ENCODE peak calls at places on chromosomes 5 and 9, in four cellular contexts. X is HCT116, D is K562, N is HepG2. W is an unnamed sample.
A peak's percentile ranks its signal among the peaks of the same experiment; 100 is the strongest.

GRCh38 chr5:65024681-65025080 is 256.0 kb downstream of the CWC27 start:
- DNase-seq in D (no peak), X (no peak), N (no peak), W (no peak)

GRCh38 chr9:106035810-106036209 is 341.5 kb downstream of the TMEM38B start:
- DNase-seq in N (no peak), X (no peak), D (no peak), W (no peak)

GRCh38 chr9:77475641-77476473 is 172.3 kb downstream of the GNA14 start:
- DNase-seq in D (no peak), X (no peak), N (no peak), W (no peak)

GRCh38 chr5:15168397-15168796 is 296.8 kb upstream of the ANKH start:
- DNase-seq in X (no peak), N (no peak), D (no peak), W (no peak)

GRCh38 chr9:91163441-91163772 is 198.3 kb downstream of the AUH start:
- DNase-seq in X (no peak), D (no peak), N (no peak), W (no peak)

GRCh38 chr5:38360323-38361061 is 102.1 kb downstream of the EGFLAM start:
- DNase-seq in X (no peak), N (no peak), D (no peak), W (no peak)

GRCh38 chr5:73189816-73190451 is 16.9 kb downstream of the TMEM174 start:
- DNase-seq in N (no peak), X (no peak), D (no peak), W (no peak)

GRCh38 chr5:62593331-62593730 is 14.7 kb downstream of the LRRC70 start:
- DNase-seq in X (no peak), D (no peak), N (no peak), W (no peak)

GRCh38 chr9:129343697-129344375 is 165.8 kb upstream of the IER5L start:
- DNase-seq in X (peak; percentile 62), N (peak; percentile 97), D (no peak), W (no peak)

GRCh38 chr9:13113201-13113600 is 166.3 kb downstream of the MPDZ start:
- DNase-seq in D (no peak), X (no peak), N (no peak), W (no peak)

GRCh38 chr5:36606437-36607113 is at the start of gene SLC1A3:
- DNase-seq in N (no peak), X (peak; percentile 74), D (no peak), W (peak; percentile 8)

GRCh38 chr9:124419832-124420489 is 4.7 kb upstream of the PSMB7 start:
- DNase-seq in X (no peak), D (no peak), N (no peak), W (no peak)

GRCh38 chr9:90103771-90104170 is 499.0 kb downstream of the GADD45G start:
- DNase-seq in N (no peak), X (no peak), D (no peak), W (no peak)

GRCh38 chr5:107805819-107806218 is 135.1 kb upstream of the EFNA5 start:
- DNase-seq in X (no peak), D (no peak), N (no peak), W (no peak)

GRCh38 chr5:115402822-115403577 is 106.5 kb upstream of the CCDC112 start:
- DNase-seq in D (no peak), N (no peak), X (no peak), W (no peak)

GRCh38 chr9:4541848-4542247 is 51.6 kb downstream of the SLC1A1 start:
- DNase-seq in X (no peak), N (no peak), D (no peak), W (no peak)

GRCh38 chr5:144203750-144204596 is 33.3 kb downstream of the KCTD16 start:
- DNase-seq in N (peak; percentile 42), X (peak; percentile 57), D (peak; percentile 36), W (peak; percentile 72)

GRCh38 chr5:157681048-157681447 is 9.7 kb downstream of the C5orf52 start:
- DNase-seq in N (no peak), D (no peak), X (no peak), W (no peak)

GRCh38 chr9:14238518-14238917 is 75.4 kb downstream of the NFIB start:
- DNase-seq in D (no peak), X (no peak), N (peak; percentile 40), W (no peak)

GRCh38 chr5:132822650-132823480 is 7.6 kb downstream of the SHROOM1 start:
- DNase-seq in N (no peak), X (no peak), D (no peak), W (no peak)

GRCh38 chr9:89080193-89080592 is 88.9 kb downstream of the S1PR3 start:
- DNase-seq in N (no peak), X (no peak), D (no peak), W (no peak)
- TF ChIP-seq TCF7L2 in N (no peak), X (no peak), D (no peak), W (no peak)

GRCh38 chr5:179816401-179817070 is 4.2 kb upstream of the SQSTM1 start:
- DNase-seq in N (no peak), X (no peak), D (no peak), W (no peak)
- H3K4me3 ChIP-seq in N (no peak overlapping the region), X (no peak overlapping the region), D (no peak overlapping the region), W (no peak overlapping the region)

GRCh38 chr9:99445920-99446319 is 223.8 kb downstream of the SEC61B start:
- DNase-seq in N (no peak), D (no peak), X (no peak), W (no peak)

GRCh38 chr9:99447951-99448350 is 225.9 kb downstream of the SEC61B start:
- DNase-seq in D (no peak), X (no peak), N (no peak), W (no peak)

GRCh38 chr9:99441829-99442228 is 219.7 kb downstream of the SEC61B start:
- DNase-seq in X (no peak), D (no peak), N (no peak), W (no peak)

GRCh38 chr9:99449726-99450125 is 227.6 kb downstream of the SEC61B start:
- DNase-seq in D (no peak), N (no peak), X (no peak), W (no peak)

GRCh38 chr9:99445377-99445891 is 223.4 kb downstream of the SEC61B start:
- DNase-seq in X (no peak), N (no peak), D (no peak), W (no peak)
- TF ChIP-seq TCF7L2 in X (no peak), N (no peak), D (no peak), W (no peak)

DNA sequence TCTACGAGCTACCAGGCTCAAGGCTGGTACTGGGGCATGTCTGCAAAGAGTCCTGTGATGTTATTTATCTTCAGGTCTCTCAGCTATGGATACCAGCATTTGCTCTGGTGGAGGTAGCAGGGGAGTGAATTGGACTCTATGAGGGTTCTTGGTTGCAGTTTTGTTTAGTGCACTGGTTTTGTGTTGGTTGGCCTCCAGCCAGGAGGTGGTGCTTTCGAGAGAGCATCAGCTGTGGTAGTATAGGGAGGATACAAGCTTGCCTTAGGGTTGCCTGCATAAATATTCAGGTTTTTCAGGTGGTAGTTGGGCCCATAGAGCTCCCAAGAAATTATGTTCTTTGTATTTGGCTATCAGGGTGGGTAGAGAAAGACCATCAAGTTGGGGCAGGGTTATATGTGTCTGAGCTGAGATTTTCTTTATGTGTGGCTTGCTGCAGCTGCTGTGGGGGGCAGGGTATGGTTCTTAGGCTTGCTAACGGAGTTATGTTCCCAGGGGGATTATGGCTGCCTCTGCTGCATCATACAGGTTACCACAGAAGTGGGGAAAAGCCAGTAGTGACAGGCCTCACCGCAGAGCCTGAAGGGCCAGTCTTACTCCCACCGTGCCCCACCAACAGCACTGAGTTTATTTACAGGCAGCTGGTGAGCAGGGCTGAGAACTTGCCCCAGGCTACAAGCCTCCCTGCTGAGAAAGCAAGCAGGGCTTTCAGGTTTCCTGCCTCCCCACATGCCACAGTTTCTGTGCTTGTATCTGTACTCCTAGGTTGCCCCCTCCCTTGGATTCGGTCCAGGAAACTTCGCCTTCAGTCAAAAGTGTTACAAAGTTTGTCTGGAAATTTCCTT is 9.8 kb upstream of the RIOK2 start:
- DNase-seq in N (no peak), D (no peak), X (no peak), W (no peak)
- H3K4me3 ChIP-seq in N (no peak overlapping the region), D (no peak overlapping the region), X (no peak overlapping the region), W (peak overlapping the region; percentile 18)